ENCODE peak calls at places on chromosomes 5 and 9, in four cellular contexts. Q, X, R and Y are unnamed samples.
A peak's percentile ranks its signal among the peaks of the same experiment; 100 is the strongest.

GRCh38 chr5:171162165-171162564 is 146.9 kb upstream of the TLX3 start:
- DNase-seq in X (no peak), Q (no peak), R (no peak), Y (no peak)

GRCh38 chr5:143101740-143102386 is 301.6 kb downstream of the NR3C1 start:
- DNase-seq in Q (no peak), R (peak; percentile 34), X (no peak), Y (peak; percentile 32)

GRCh38 chr5:26647781-26648180 is 390.6 kb downstream of the CDH9 start:
- DNase-seq in R (no peak), X (no peak), Q (no peak), Y (no peak)

GRCh38 chr9:116806075-116806474 is 119.0 kb downstream of the TRIM32 start:
- DNase-seq in X (no peak), Q (no peak), R (no peak), Y (no peak)

GRCh38 chr5:178196986-178197385 is 7.3 kb upstream of the HNRNPAB start:
- DNase-seq in X (no peak), R (peak; percentile 65), Q (peak; percentile 23), Y (peak; percentile 66)

GRCh38 chr9:34658461-34658860 is 4.0 kb downstream of the CCL27 start:
- DNase-seq in Q (no peak), X (no peak), R (no peak), Y (no peak)

GRCh38 chr9:37329576-37329975 is 92.9 kb upstream of the GRHPR start:
- DNase-seq in X (no peak), Q (no peak), R (peak; percentile 9), Y (peak; percentile 17)

GRCh38 chr5:154521756-154522155 is 43.7 kb upstream of the HAND1 start:
- DNase-seq in Q (no peak), R (no peak), X (no peak), Y (no peak)

GRCh38 chr9:136554870-136555269 is 9.0 kb upstream of the NOTCH1 start:
- DNase-seq in X (no peak), Q (no peak), R (no peak), Y (no peak)

GRCh38 chr9:106478312-106479099 is 384.5 kb upstream of the ZNF462 start:
- DNase-seq in R (no peak), X (no peak), Q (no peak), Y (no peak)

GRCh38 chr5:65535529-65535987 is 27.4 kb downstream of the CENPK start:
- DNase-seq in Q (no peak), X (no peak), R (no peak), Y (no peak)

GRCh38 chr5:1975406-1975715 is 92.6 kb upstream of the IRX4 start:
- DNase-seq in X (no peak), R (no peak), Q (no peak), Y (no peak)

GRCh38 chr5:144487207-144487606 is 316.5 kb downstream of the KCTD16 start:
- DNase-seq in R (no peak), Q (no peak), X (no peak), Y (no peak)

GRCh38 chr5:127844631-127845030 is 141.4 kb downstream of the CCDC192 start:
- DNase-seq in Q (no peak), X (no peak), R (no peak), Y (no peak)

GRCh38 chr9:16915126-16915831 is 44.8 kb upstream of the BNC2 start:
- DNase-seq in X (no peak), Q (no peak), R (no peak), Y (no peak)

GRCh38 chr9:83403864-83404263 is 134.3 kb downstream of the FRMD3 start:
- DNase-seq in X (no peak), Q (no peak), R (no peak), Y (no peak)

GRCh38 chr5:160843240-160843639 is 8.8 kb downstream of the ATP10B start:
- DNase-seq in Q (no peak), R (no peak), X (no peak), Y (no peak)

GRCh38 chr9:134872482-134873231 is 8.0 kb upstream of the FCN2 start:
- DNase-seq in X (no peak), R (no peak), Q (no peak), Y (no peak)

GRCh38 chr9:124551472-124552339 is 44.5 kb upstream of the NR5A1 start:
- DNase-seq in X (peak; percentile 46), Q (peak; percentile 53), R (peak; percentile 66), Y (peak; percentile 48)

GRCh38 chr5:162817381-162817780 is 620.0 kb upstream of the CCNG1 start:
- DNase-seq in Q (no peak), X (no peak), R (no peak), Y (no peak)

GRCh38 chr5:172646716-172647285 is 5.7 kb downstream of the NEURL1B start:
- DNase-seq in X (no peak), R (no peak), Q (peak; percentile 25), Y (peak; percentile 44)

GRCh38 chr5:157026789-157027424 is 32.0 kb downstream of the HAVCR1 start:
- DNase-seq in R (peak; percentile 42), Q (no peak), X (peak; percentile 37), Y (peak; percentile 30)

GRCh38 chr5:28014779-28015178 is 976.4 kb upstream of the CDH9 start:
- DNase-seq in R (peak; percentile 1), X (peak; percentile 3), Q (peak; percentile 48), Y (peak; percentile 32)

GRCh38 chr9:37902804-37903580 is 935 bp downstream of the SLC25A51 start:
- DNase-seq in X (no peak), R (no peak), Q (peak; percentile 27), Y (peak; percentile 65)

GRCh38 chr5:158414780-158415179 is 555.8 kb upstream of the CLINT1 start:
- DNase-seq in R (no peak), Q (no peak), X (no peak), Y (no peak)

GRCh38 chr5:124764992-124765611 is 18.7 kb upstream of the ZNF608 start:
- DNase-seq in Q (peak; percentile 56), X (no peak), R (no peak), Y (no peak)

GRCh38 chr5:36985387-36985786 is 108.8 kb downstream of the NIPBL start:
- DNase-seq in Q (no peak), R (no peak), X (no peak), Y (no peak)

GRCh38 chr5:67164856-67165523 is 31.6 kb downstream of the CD180 start:
- DNase-seq in Q (no peak), R (no peak), X (no peak), Y (no peak)

GRCh38 chr5:20300110-20300509 is 312.1 kb upstream of the CDH18 start:
- DNase-seq in Q (no peak), R (no peak), X (no peak), Y (no peak)

GRCh38 chr9:114035845-114036785 is 42.0 kb downstream of the AMBP start:
- DNase-seq in Q (no peak), R (no peak), X (no peak), Y (no peak)

GRCh38 chr9:114037961-114038723 is 40.0 kb downstream of the AMBP start:
- DNase-seq in R (no peak), X (no peak), Q (no peak), Y (no peak)

GRCh38 chr9:114039484-114039883 is 38.6 kb downstream of the AMBP start:
- DNase-seq in R (no peak), Q (no peak), X (no peak), Y (no peak)

GRCh38 chr9:114037249-114037648 is 40.9 kb downstream of the AMBP start:
- DNase-seq in Q (no peak), R (no peak), X (no peak), Y (no peak)

DNA sequence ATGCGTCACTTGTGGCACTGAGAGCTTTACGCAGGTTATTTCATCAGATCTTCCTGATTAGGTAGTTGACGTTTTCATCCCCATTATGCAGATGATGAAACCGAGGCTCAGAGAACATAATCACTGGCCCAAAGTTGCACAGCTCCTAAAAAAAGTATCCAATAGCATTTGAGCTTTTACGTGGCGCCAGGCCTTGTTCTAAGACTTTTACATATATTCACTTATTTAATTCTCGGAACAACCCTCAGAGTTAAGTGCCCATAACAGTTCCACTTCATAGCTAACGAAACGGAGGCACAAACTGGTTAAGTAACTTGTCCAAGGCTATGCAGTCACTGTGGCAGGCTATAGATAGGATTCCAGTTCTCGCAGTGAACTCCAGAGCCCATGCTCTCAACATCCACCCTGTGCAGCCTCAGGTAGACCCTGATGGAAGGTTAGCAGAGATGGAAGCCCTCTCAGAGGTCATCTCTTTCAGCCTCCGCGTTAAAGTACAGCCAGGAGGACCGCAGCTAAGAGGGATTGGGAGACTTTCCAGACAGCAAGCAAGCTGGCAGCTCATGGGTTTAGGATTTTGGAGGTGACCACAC is 39.3 kb downstream of the AMBP start:
- DNase-seq in Q (no peak), R (no peak), X (no peak), Y (no peak)
- TF ChIP-seq ELF1 in Q (no peak), R (no peak), X (no peak), Y (no peak)

DNA sequence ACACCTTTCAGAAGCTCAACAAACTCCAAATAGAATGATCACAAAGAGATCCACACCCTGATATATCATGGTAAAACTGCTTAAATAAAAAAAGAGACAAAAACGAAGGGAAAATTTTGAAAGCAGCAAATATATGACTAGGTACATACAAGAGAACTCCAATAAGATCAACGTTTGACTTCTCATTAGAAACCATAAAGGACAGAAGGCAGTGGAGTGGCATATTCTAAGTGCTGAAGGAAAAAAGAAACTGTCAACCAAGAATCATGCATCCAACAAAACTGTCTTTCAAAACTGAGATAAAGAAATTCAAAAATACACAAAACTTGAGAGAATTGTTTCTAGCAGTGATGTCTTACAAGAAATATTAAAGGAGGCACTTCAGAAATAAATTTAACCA is 11.2 kb downstream of the SLC22A4 start:
- DNase-seq in X (no peak), Q (no peak), R (no peak), Y (no peak)
- TF ChIP-seq ELF1 in X (no peak), Q (no peak), R (no peak), Y (no peak)

GRCh38 chr9:93039456-93039855 is 19.0 kb upstream of the SUSD3 start:
- DNase-seq in Q (no peak), X (no peak), R (no peak), Y (no peak)

GRCh38 chr9:93039976-93040375 is 18.5 kb upstream of the SUSD3 start:
- DNase-seq in X (no peak), R (no peak), Q (no peak), Y (no peak)

GRCh38 chr9:93040409-93040808 is 18.1 kb upstream of the SUSD3 start:
- DNase-seq in Q (no peak), R (no peak), X (no peak), Y (no peak)

GRCh38 chr9:93041108-93041802 is 17.2 kb upstream of the SUSD3 start:
- DNase-seq in R (no peak), X (peak; percentile 44), Q (no peak), Y (peak; percentile 85)

DNA sequence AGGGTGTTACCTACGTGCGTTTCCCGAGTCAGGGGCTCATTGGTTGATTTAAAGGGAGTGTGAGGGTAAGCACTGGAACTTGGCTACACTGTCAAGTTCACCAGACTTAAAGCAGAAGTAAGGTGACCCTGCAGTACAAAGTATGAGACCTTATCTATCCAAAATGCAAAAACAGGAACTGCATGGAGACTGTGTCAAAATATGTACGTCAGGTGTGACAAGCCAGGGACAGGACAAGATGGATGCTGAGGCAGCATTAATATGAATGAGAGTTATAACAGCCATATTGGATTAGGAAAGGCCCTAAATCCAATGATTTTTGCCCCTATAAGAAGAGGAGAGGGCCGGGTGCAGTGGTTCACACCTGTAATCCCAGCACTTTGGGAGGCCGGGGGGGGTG is 15.4 kb upstream of the SUSD3 start:
- DNase-seq in Q (no peak), X (no peak), R (no peak), Y (no peak)
- TF ChIP-seq ELF1 in Q (no peak), X (no peak), R (no peak), Y (no peak)

DNA sequence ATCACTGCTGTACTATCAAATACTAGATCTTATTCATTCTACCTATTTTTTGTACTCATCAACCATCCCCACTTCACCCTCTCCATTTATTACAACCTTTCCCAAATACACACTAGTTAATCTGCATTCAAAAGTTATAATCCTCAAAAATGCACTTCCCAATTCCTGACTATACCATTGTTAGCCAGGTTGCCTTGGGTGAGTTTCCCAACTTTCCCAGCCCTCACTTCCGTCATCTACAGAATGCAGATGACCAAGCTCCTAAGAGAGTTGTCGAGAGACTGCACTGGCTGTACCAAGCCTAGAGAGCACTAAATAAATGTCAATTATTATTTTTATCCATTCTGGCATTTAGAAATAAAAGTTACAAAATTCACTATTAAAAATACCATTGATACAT is 11.5 kb downstream of the PLPP1 start:
- DNase-seq in R (no peak), X (no peak), Q (no peak), Y (no peak)
- TF ChIP-seq ELF1 in R (no peak), X (no peak), Q (no peak), Y (no peak)